ENCODE peak calls at places on chromosomes 5 and 9, in seven cellular contexts. U is gastrocnemius medialis, T is NCI-H187, Z is sigmoid colon, E is choroid plexus epithelial cell, N is DMS153, V is SW480. Y is an unnamed sample.

GRCh38 chr5:56415356-56415765 is 182.2 kb upstream of the ANKRD55 start:
- DNase-seq in N (no peak), Z (peak), U (peak), T (no peak), E (peak), V (no peak), Y (peak)

GRCh38 chr5:180133060-180133459 is 61.5 kb upstream of the RNF130 start:
- DNase-seq in U (no peak), Z (no peak), E (no peak), T (no peak), N (no peak), V (no peak), Y (no peak)

GRCh38 chr9:128629852-128630545 is 26.6 kb downstream of the DYNC2I2 start:
- DNase-seq in T (no peak), V (no peak), U (no peak), E (no peak), N (no peak), Z (peak), Y (no peak)

GRCh38 chr9:113548221-113549041 is 84.9 kb downstream of the RGS3 start:
- DNase-seq in V (peak), Z (peak), E (peak), N (no peak), U (peak), T (no peak), Y (peak)

GRCh38 chr5:317086-317811 is 4.3 kb upstream of the AHRR start:
- DNase-seq in V (peak), E (peak), T (peak), N (peak), Z (no peak), U (no peak), Y (peak)

GRCh38 chr5:1929108-1929991 is 46.6 kb upstream of the IRX4 start:
- DNase-seq in Z (no peak), V (no peak), E (no peak), N (no peak), T (no peak), U (no peak), Y (no peak)

GRCh38 chr5:154058055-154059038 is 19.6 kb downstream of the MFAP3 start:
- DNase-seq in T (peak), Z (no peak), V (peak), N (peak), U (no peak), E (peak), Y (peak)

GRCh38 chr9:30075451-30076199 is 2308.8 kb upstream of the ACO1 start:
- DNase-seq in T (no peak), E (no peak), V (peak), N (no peak), Z (no peak), U (no peak), Y (no peak)

GRCh38 chr5:67010684-67011409 is 185.8 kb downstream of the CD180 start:
- DNase-seq in U (peak), Z (peak), T (no peak), V (peak), E (no peak), N (no peak), Y (peak)

GRCh38 chr9:126633881-126634558 is 20.3 kb downstream of the LMX1B start:
- DNase-seq in T (no peak), N (no peak), U (no peak), V (peak), Z (no peak), E (no peak), Y (no peak)

GRCh38 chr9:95845751-95846150 is 29.7 kb upstream of the ERCC6L2 start:
- DNase-seq in N (no peak), V (no peak), T (no peak), U (no peak), Z (no peak), E (no peak), Y (no peak)

GRCh38 chr9:29213374-29214161 is 1640.3 kb upstream of the C9orf72 start:
- DNase-seq in E (no peak), U (no peak), N (no peak), Z (no peak), V (no peak), T (peak), Y (no peak)

GRCh38 chr5:172110921-172111873 is 76.8 kb downstream of the STK10 start:
- DNase-seq in Z (no peak), N (peak), V (peak), E (no peak), T (no peak), U (no peak), Y (peak)

GRCh38 chr9:33024126-33024965 is 727 bp upstream of the DNAJA1 start:
- DNase-seq in T (no peak), N (no peak), Z (peak), E (peak), U (no peak), V (peak), Y (peak)

GRCh38 chr9:95634581-95634980 is 117.8 kb upstream of the PTCH1 start:
- DNase-seq in V (no peak), U (no peak), N (no peak), E (no peak), Z (no peak), T (no peak), Y (no peak)

GRCh38 chr5:180646963-180647305 is 2.5 kb downstream of the FLT4 start:
- DNase-seq in T (no peak), E (no peak), N (no peak), U (no peak), V (no peak), Z (no peak), Y (no peak)

GRCh38 chr9:94945191-94946144 is 219.0 kb downstream of the AOPEP start:
- DNase-seq in T (no peak), V (peak), U (peak), N (peak), E (peak), Z (peak), Y (peak)

GRCh38 chr9:94952553-94953373 is 226.3 kb downstream of the AOPEP start:
- DNase-seq in U (no peak), E (no peak), Z (no peak), V (no peak), T (no peak), N (no peak), Y (peak)